ENCODE peak calls at places on chromosome 19, in four cellular contexts. One of them, this sample, is unnamed.

GRCh38 chr19:9945319-9945966 is 9.1 kb upstream of the OLFM2 start:
- DNase-seq in activated naive CD4-positive, alpha-beta T cell treated with anti-CD3 and anti-CD28 coated beads, Interleukin-2, amount 50 U/mL, for 72 hours: no peak
- DNase-seq in germinal center: no peak
- DNase-seq in activated T-helper 2 cell treated with anti-CD3 and anti-CD28 coated beads, Interferon-gamma antibody, Interleukin-2, Interleukin-4, amounts not matched to agents 10 μg/mL and 5 μg/mL and 100 μg/mL, durations not matched to agents 14 hours and 24 hours and 36 hours: no peak
- DNase-seq in this sample: no peak

GRCh38 chr19:9917322-9917721 is 19.0 kb downstream of the OLFM2 start:
- DNase-seq in activated naive CD4-positive, alpha-beta T cell treated with anti-CD3 and anti-CD28 coated beads, Interleukin-2, amount 50 U/mL, for 72 hours: no peak
- DNase-seq in activated T-helper 2 cell treated with anti-CD3 and anti-CD28 coated beads, Interferon-gamma antibody, Interleukin-2, Interleukin-4, amounts not matched to agents 10 μg/mL and 5 μg/mL and 100 μg/mL, durations not matched to agents 14 hours and 24 hours and 36 hours: no peak
- DNase-seq in germinal center: no peak
- DNase-seq in this sample: no peak

GRCh38 chr19:55229789-55230182 is 1.2 kb upstream of the TMEM86B start:
- DNase-seq in germinal center: no peak
- DNase-seq in activated T-helper 2 cell treated with anti-CD3 and anti-CD28 coated beads, Interferon-gamma antibody, Interleukin-2, Interleukin-4, amounts not matched to agents 10 μg/mL and 5 μg/mL and 100 μg/mL, durations not matched to agents 14 hours and 24 hours and 36 hours: no peak
- DNase-seq in activated naive CD4-positive, alpha-beta T cell treated with anti-CD3 and anti-CD28 coated beads, Interleukin-2, amount 50 U/mL, for 72 hours: no peak
- DNase-seq in this sample: no peak

GRCh38 chr19:6718741-6719539 is 1.5 kb downstream of the C3 start:
- DNase-seq in activated naive CD4-positive, alpha-beta T cell treated with anti-CD3 and anti-CD28 coated beads, Interleukin-2, amount 50 U/mL, for 72 hours: peak
- DNase-seq in germinal center: peak
- DNase-seq in activated T-helper 2 cell treated with anti-CD3 and anti-CD28 coated beads, Interferon-gamma antibody, Interleukin-2, Interleukin-4, amounts not matched to agents 10 μg/mL and 5 μg/mL and 100 μg/mL, durations not matched to agents 14 hours and 24 hours and 36 hours: peak
- DNase-seq in this sample: no peak

GRCh38 chr19:14957464-14957863 is 16.2 kb downstream of the OR7C2 start:
- DNase-seq in activated T-helper 2 cell treated with anti-CD3 and anti-CD28 coated beads, Interferon-gamma antibody, Interleukin-2, Interleukin-4, amounts not matched to agents 10 μg/mL and 5 μg/mL and 100 μg/mL, durations not matched to agents 14 hours and 24 hours and 36 hours: no peak
- DNase-seq in activated naive CD4-positive, alpha-beta T cell treated with anti-CD3 and anti-CD28 coated beads, Interleukin-2, amount 50 U/mL, for 72 hours: no peak
- DNase-seq in germinal center: no peak
- DNase-seq in this sample: no peak

GRCh38 chr19:5718579-5719273 is 1.2 kb downstream of the LONP1 start:
- DNase-seq in activated T-helper 2 cell treated with anti-CD3 and anti-CD28 coated beads, Interferon-gamma antibody, Interleukin-2, Interleukin-4, amounts not matched to agents 10 μg/mL and 5 μg/mL and 100 μg/mL, durations not matched to agents 14 hours and 24 hours and 36 hours: peak
- DNase-seq in activated naive CD4-positive, alpha-beta T cell treated with anti-CD3 and anti-CD28 coated beads, Interleukin-2, amount 50 U/mL, for 72 hours: peak
- DNase-seq in germinal center: no peak
- DNase-seq in this sample: peak

GRCh38 chr19:15317392-15318011 is 14.8 kb downstream of the BRD4 start:
- DNase-seq in activated T-helper 2 cell treated with anti-CD3 and anti-CD28 coated beads, Interferon-gamma antibody, Interleukin-2, Interleukin-4, amounts not matched to agents 10 μg/mL and 5 μg/mL and 100 μg/mL, durations not matched to agents 14 hours and 24 hours and 36 hours: no peak
- DNase-seq in germinal center: no peak
- DNase-seq in activated naive CD4-positive, alpha-beta T cell treated with anti-CD3 and anti-CD28 coated beads, Interleukin-2, amount 50 U/mL, for 72 hours: no peak
- DNase-seq in this sample: no peak

GRCh38 chr19:35307990-35308389 is 16.0 kb downstream of the MAG start:
- DNase-seq in activated T-helper 2 cell treated with anti-CD3 and anti-CD28 coated beads, Interferon-gamma antibody, Interleukin-2, Interleukin-4, amounts not matched to agents 10 μg/mL and 5 μg/mL and 100 μg/mL, durations not matched to agents 14 hours and 24 hours and 36 hours: no peak
- DNase-seq in activated naive CD4-positive, alpha-beta T cell treated with anti-CD3 and anti-CD28 coated beads, Interleukin-2, amount 50 U/mL, for 72 hours: no peak
- DNase-seq in germinal center: no peak
- DNase-seq in this sample: no peak

GRCh38 chr19:11479470-11480080 is 1.3 kb downstream of the ELAVL3 start:
- DNase-seq in activated T-helper 2 cell treated with anti-CD3 and anti-CD28 coated beads, Interferon-gamma antibody, Interleukin-2, Interleukin-4, amounts not matched to agents 10 μg/mL and 5 μg/mL and 100 μg/mL, durations not matched to agents 14 hours and 24 hours and 36 hours: peak
- DNase-seq in activated naive CD4-positive, alpha-beta T cell treated with anti-CD3 and anti-CD28 coated beads, Interleukin-2, amount 50 U/mL, for 72 hours: peak
- DNase-seq in germinal center: peak
- DNase-seq in this sample: peak

This sample was measured in T-helper 2 cell treated with Interferon-gamma antibody and Interleukin-4, amounts not matched to agents 5 μg/mL and 100 μg/mL, for 36 hours.